ENCODE peak calls at places on chromosomes 16 and 17, in ten cellular contexts. Q is T-helper 17 cell; J is cardiac fibroblast; X is HuH-7; L is neural crest cell; F is neural progenitor cell; I is omental fat pad; C is A549; B is activated T-cell treated with anti-CD3 and anti-CD28 coated beads, Interleukin-2, amount 50 U/mL, for 1 hour; K is memory B cell. U is an unnamed sample.

GRCh38 chr17:80782536-80783427 is 208.9 kb upstream of the CHMP6 start:
- DNase-seq in Q (peak), J (no peak), X (no peak), L (no peak), F (no peak), I (no peak), C (peak), B (peak), K (no peak), U (no peak)

GRCh38 chr16:67767953-67768352 is 38.4 kb downstream of the RANBP10 start:
- DNase-seq in Q (no peak), J (peak), X (no peak), L (no peak), F (no peak), I (no peak), C (peak), B (no peak), K (no peak), U (no peak)

GRCh38 chr16:11383481-11384183 is 38.4 kb downstream of the RMI2 start:
- DNase-seq in Q (no peak), J (no peak), X (no peak), L (no peak), F (no peak), I (no peak), C (no peak), B (no peak), K (no peak), U (peak)

GRCh38 chr16:84079664-84080063 is 37.1 kb upstream of the SLC38A8 start:
- DNase-seq in Q (no peak), J (no peak), X (no peak), L (no peak), F (no peak), I (no peak), C (no peak), B (no peak), K (no peak), U (no peak)

GRCh38 chr17:49157784-49158183 is 25.2 kb downstream of the B4GALNT2 start:
- DNase-seq in Q (no peak), J (peak), X (no peak), L (no peak), F (no peak), I (no peak), C (peak), B (no peak), K (no peak), U (no peak)

GRCh38 chr16:79599256-79599836 is 1.2 kb downstream of the MAF start:
- DNase-seq in Q (no peak), J (peak), X (peak), L (peak), F (peak), I (no peak), C (peak), B (peak), K (no peak), U (peak)

GRCh38 chr17:81115749-81116464 is 49.4 kb upstream of the PVALEF start:
- DNase-seq in Q (no peak), J (no peak), X (no peak), L (no peak), F (no peak), I (no peak), C (no peak), B (no peak), K (no peak), U (no peak)

GRCh38 chr17:50564916-50565315 is 4.4 kb downstream of the CACNA1G start:
- DNase-seq in Q (no peak), J (peak), X (no peak), L (no peak), F (no peak), I (no peak), C (peak), B (no peak), K (no peak), U (no peak)

GRCh38 chr16:67260426-67261063 is 11.8 kb downstream of the SLC9A5 start:
- DNase-seq in Q (no peak), J (peak), X (no peak), L (no peak), F (peak), I (no peak), C (peak), B (no peak), K (peak), U (no peak)

GRCh38 chr17:17075037-17075755 is 32.9 kb downstream of the MPRIP start:
- DNase-seq in Q (no peak), J (peak), X (no peak), L (no peak), F (no peak), I (no peak), C (no peak), B (no peak), K (no peak), U (peak)

GRCh38 chr17:9818760-9819159 is 3.1 kb downstream of the GSG1L2 start:
- DNase-seq in Q (no peak), J (no peak), X (no peak), L (no peak), F (no peak), I (no peak), C (no peak), B (no peak), K (no peak), U (no peak)

GRCh38 chr16:88478115-88478514 is 25.0 kb downstream of the ZFPM1 start:
- DNase-seq in Q (no peak), J (no peak), X (no peak), L (no peak), F (no peak), I (no peak), C (no peak), B (peak), K (no peak), U (no peak)

GRCh38 chr17:13520899-13521572 is 80.7 kb downstream of the HS3ST3A1 start:
- DNase-seq in Q (no peak), J (peak), X (no peak), L (no peak), F (no peak), I (no peak), C (no peak), B (no peak), K (no peak), U (no peak)

GRCh38 chr17:64213995-64214507 is 49.0 kb downstream of the TEX2 start:
- DNase-seq in Q (no peak), J (peak), X (no peak), L (no peak), F (no peak), I (no peak), C (no peak), B (no peak), K (no peak), U (no peak)

GRCh38 chr16:17303101-17303500 is 167.7 kb downstream of the XYLT1 start:
- DNase-seq in Q (no peak), J (no peak), X (no peak), L (no peak), F (no peak), I (no peak), C (no peak), B (no peak), K (peak), U (no peak)

GRCh38 chr16:56748826-56749225 is 18.9 kb downstream of the NUP93 start:
- DNase-seq in Q (no peak), J (no peak), X (no peak), L (no peak), F (no peak), I (no peak), C (no peak), B (no peak), K (no peak), U (no peak)

GRCh38 chr16:11313493-11314308 is 31.6 kb upstream of the RMI2 start:
- DNase-seq in Q (no peak), J (no peak), X (no peak), L (no peak), F (no peak), I (no peak), C (no peak), B (no peak), K (no peak), U (no peak)

GRCh38 chr16:10180771-10181163 is 1.5 kb downstream of the GRIN2A start:
- DNase-seq in Q (no peak), J (no peak), X (peak), L (peak), F (peak), I (no peak), C (peak), B (no peak), K (peak), U (peak)

GRCh38 chr16:57566436-57566835 is 24.0 kb downstream of the ADGRG5 start:
- DNase-seq in Q (no peak), J (no peak), X (no peak), L (no peak), F (no peak), I (peak), C (no peak), B (no peak), K (no peak), U (no peak)

GRCh38 chr16:89045181-89045815 is 48.4 kb upstream of the ACSF3 start:
- DNase-seq in Q (no peak), J (no peak), X (no peak), L (no peak), F (no peak), I (no peak), C (no peak), B (no peak), K (no peak), U (peak)

GRCh38 chr16:30350134-30350871 is 4.8 kb downstream of the CD2BP2 start:
- DNase-seq in Q (no peak), J (no peak), X (no peak), L (no peak), F (no peak), I (no peak), C (no peak), B (no peak), K (no peak), U (no peak)

GRCh38 chr16:20799599-20799998 is 6.7 kb downstream of the ERI2 start:
- DNase-seq in Q (no peak), J (peak), X (no peak), L (no peak), F (peak), I (no peak), C (no peak), B (no peak), K (peak), U (no peak)

GRCh38 chr17:19287651-19288050 is 50.5 kb downstream of the EPN2 start:
- DNase-seq in Q (no peak), J (no peak), X (no peak), L (no peak), F (no peak), I (no peak), C (no peak), B (no peak), K (no peak), U (no peak)

GRCh38 chr17:31327534-31328526 is 6.4 kb upstream of the EVI2A start:
- DNase-seq in Q (no peak), J (peak), X (no peak), L (no peak), F (no peak), I (no peak), C (peak), B (no peak), K (no peak), U (no peak)

GRCh38 chr16:68885321-68885720 is 42.0 kb downstream of the TANGO6 start:
- DNase-seq in Q (no peak), J (no peak), X (no peak), L (no peak), F (no peak), I (no peak), C (no peak), B (no peak), K (no peak), U (no peak)